ENCODE peak calls at places on chromosomes 13 and 19, in six cellular contexts. One of them, this sample, is unnamed.

GRCh38 chr13:44874886-44875630 is 114.2 kb downstream of the NUFIP1 start:
- DNase-seq in gastrocnemius medialis: no peak
- DNase-seq in cardiac muscle cell: no peak
- DNase-seq in brain microvascular endothelial cell: no peak
- DNase-seq in transverse colon: no peak
- DNase-seq in psoas muscle: no peak
- DNase-seq in this sample: no peak

GRCh38 chr19:44637390-44637764 is 6.3 kb upstream of the PVR start:
- DNase-seq in gastrocnemius medialis: no peak
- DNase-seq in cardiac muscle cell: no peak
- DNase-seq in brain microvascular endothelial cell: no peak
- DNase-seq in transverse colon: no peak
- DNase-seq in psoas muscle: no peak
- DNase-seq in this sample: no peak

GRCh38 chr19:38251564-38252051 is 4.6 kb downstream of the PPP1R14A start:
- DNase-seq in gastrocnemius medialis: peak; percentile 30
- DNase-seq in cardiac muscle cell: peak; percentile 53
- DNase-seq in brain microvascular endothelial cell: peak; percentile 20
- DNase-seq in transverse colon: no peak
- DNase-seq in psoas muscle: no peak
- DNase-seq in this sample: no peak

GRCh38 chr13:57136093-57136492 is 4.6 kb upstream of the PRR20A start:
- DNase-seq in gastrocnemius medialis: no peak
- DNase-seq in cardiac muscle cell: no peak
- DNase-seq in brain microvascular endothelial cell: no peak
- DNase-seq in transverse colon: no peak
- DNase-seq in psoas muscle: no peak
- DNase-seq in this sample: no peak

GRCh38 chr13:74114641-74115040 is 19.6 kb downstream of the KLF12 start:
- DNase-seq in gastrocnemius medialis: no peak
- DNase-seq in cardiac muscle cell: no peak
- DNase-seq in brain microvascular endothelial cell: no peak
- DNase-seq in transverse colon: no peak
- DNase-seq in psoas muscle: no peak
- DNase-seq in this sample: no peak

GRCh38 chr19:22327321-22327720 is 41.1 kb downstream of the ZNF729 start:
- DNase-seq in gastrocnemius medialis: no peak
- DNase-seq in cardiac muscle cell: no peak
- DNase-seq in brain microvascular endothelial cell: no peak
- DNase-seq in transverse colon: no peak
- DNase-seq in psoas muscle: no peak
- DNase-seq in this sample: no peak

GRCh38 chr19:6720369-6721112 is at the start of gene C3:
- DNase-seq in gastrocnemius medialis: peak; percentile 73
- DNase-seq in cardiac muscle cell: peak; percentile 96
- DNase-seq in brain microvascular endothelial cell: no peak
- DNase-seq in transverse colon: no peak
- DNase-seq in psoas muscle: peak; percentile 70
- DNase-seq in this sample: no peak

GRCh38 chr19:41595258-41595889 is 19.4 kb downstream of the CEACAM21 start:
- DNase-seq in gastrocnemius medialis: no peak
- DNase-seq in cardiac muscle cell: peak; percentile 88
- DNase-seq in brain microvascular endothelial cell: peak; percentile 57
- DNase-seq in transverse colon: peak; percentile 61
- DNase-seq in psoas muscle: peak; percentile 38
- DNase-seq in this sample: peak; percentile 60

GRCh38 chr19:57276430-57276829 is 3.9 kb upstream of the ZNF460 start:
- DNase-seq in gastrocnemius medialis: no peak
- DNase-seq in cardiac muscle cell: no peak
- DNase-seq in brain microvascular endothelial cell: no peak
- DNase-seq in transverse colon: no peak
- DNase-seq in psoas muscle: no peak
- DNase-seq in this sample: no peak

GRCh38 chr19:23913931-23914330 is 755 bp upstream of the ZNF726 start:
- DNase-seq in gastrocnemius medialis: no peak
- DNase-seq in cardiac muscle cell: no peak
- DNase-seq in brain microvascular endothelial cell: no peak
- DNase-seq in transverse colon: no peak
- DNase-seq in psoas muscle: no peak
- DNase-seq in this sample: no peak
- H3K4me3 ChIP-seq in gastrocnemius medialis: peak overlapping the region; percentile 45
- H3K4me3 ChIP-seq in cardiac muscle cell: no peak overlapping the region
- H3K4me3 ChIP-seq in brain microvascular endothelial cell: no peak overlapping the region
- H3K4me3 ChIP-seq in transverse colon: no peak overlapping the region
- H3K4me3 ChIP-seq in psoas muscle: peak overlapping the region; percentile 63
- H3K4me3 ChIP-seq in this sample: peak overlapping the region; percentile 56

GRCh38 chr13:41637578-41637977 is 180.2 kb downstream of the RGCC start:
- DNase-seq in gastrocnemius medialis: no peak
- DNase-seq in cardiac muscle cell: no peak
- DNase-seq in brain microvascular endothelial cell: no peak
- DNase-seq in transverse colon: no peak
- DNase-seq in psoas muscle: no peak
- DNase-seq in this sample: no peak
- TF ChIP-seq CTCF in gastrocnemius medialis: no peak
- TF ChIP-seq CTCF in cardiac muscle cell: no peak
- TF ChIP-seq CTCF in brain microvascular endothelial cell: no peak
- TF ChIP-seq CTCF in transverse colon: no peak
- TF ChIP-seq CTCF in psoas muscle: no peak
- TF ChIP-seq CTCF in this sample: no peak

DNA sequence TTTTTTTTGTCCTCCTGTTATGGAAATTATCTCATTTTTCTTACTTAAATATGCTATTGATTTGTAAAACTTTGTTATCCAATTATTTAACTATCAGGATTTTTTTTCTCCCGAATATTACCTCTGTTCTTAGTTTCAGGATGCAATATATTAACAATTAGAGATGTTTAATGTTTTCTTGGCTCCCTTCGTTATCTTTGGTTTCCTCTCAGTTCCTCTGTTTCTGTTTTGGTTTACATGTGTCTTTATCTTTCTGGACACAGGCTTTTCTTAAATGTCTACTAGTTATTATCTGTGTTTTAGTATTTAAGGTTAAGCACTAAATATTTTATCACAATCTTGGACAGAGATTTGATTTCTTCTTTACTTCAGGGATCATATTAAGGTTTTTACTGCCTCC is 462.2 kb upstream of the SLC10A2 start:
- DNase-seq in gastrocnemius medialis: no peak
- DNase-seq in cardiac muscle cell: no peak
- DNase-seq in brain microvascular endothelial cell: no peak
- DNase-seq in transverse colon: no peak
- DNase-seq in psoas muscle: no peak
- DNase-seq in this sample: no peak
- H3K27ac ChIP-seq in gastrocnemius medialis: no peak overlapping the region
- H3K27ac ChIP-seq in cardiac muscle cell: no peak overlapping the region
- H3K27ac ChIP-seq in brain microvascular endothelial cell: no peak overlapping the region
- H3K27ac ChIP-seq in transverse colon: no peak overlapping the region
- H3K27ac ChIP-seq in psoas muscle: no peak overlapping the region
- H3K27ac ChIP-seq in this sample: no peak overlapping the region

DNA sequence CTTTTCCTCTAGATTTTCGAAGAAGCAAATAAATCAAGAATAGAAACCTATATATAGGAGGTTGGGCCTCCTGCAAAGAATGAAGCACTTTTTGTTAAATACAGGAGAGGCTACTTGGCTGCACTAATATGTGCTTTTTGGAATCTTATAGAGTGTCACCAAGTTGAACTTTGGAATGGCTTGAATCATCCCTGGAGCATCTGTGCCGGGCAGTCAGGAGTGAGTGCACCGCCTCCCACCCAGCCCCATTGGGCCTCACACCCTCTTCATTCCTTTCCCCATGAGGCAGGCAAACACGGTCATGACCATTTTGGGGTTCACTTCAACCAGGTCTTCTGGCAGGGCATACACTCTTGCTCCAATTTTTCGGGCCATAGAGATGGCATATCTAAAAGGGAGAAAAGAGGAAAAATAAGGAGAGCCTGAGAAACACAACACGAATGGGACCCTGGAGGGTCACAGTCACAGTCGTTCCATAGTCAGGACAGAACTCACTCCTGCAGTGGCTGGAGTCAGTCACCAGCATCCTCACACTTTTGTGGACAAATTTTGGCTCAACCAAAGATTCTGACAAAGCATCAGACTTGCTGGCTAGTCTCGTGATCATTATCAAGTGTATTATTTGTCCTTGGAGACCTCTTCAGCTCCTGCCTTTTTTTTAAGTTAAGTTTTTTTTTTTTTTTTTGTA is 22.6 kb upstream of the CPB2 start:
- DNase-seq in gastrocnemius medialis: no peak
- DNase-seq in cardiac muscle cell: no peak
- DNase-seq in brain microvascular endothelial cell: no peak
- DNase-seq in transverse colon: no peak
- DNase-seq in psoas muscle: no peak
- DNase-seq in this sample: no peak
- H3K4me3 ChIP-seq in gastrocnemius medialis: no peak overlapping the region
- H3K4me3 ChIP-seq in cardiac muscle cell: no peak overlapping the region
- H3K4me3 ChIP-seq in brain microvascular endothelial cell: no peak overlapping the region
- H3K4me3 ChIP-seq in transverse colon: no peak overlapping the region
- H3K4me3 ChIP-seq in psoas muscle: no peak overlapping the region
- H3K4me3 ChIP-seq in this sample: no peak overlapping the region